ENCODE peak calls at places on chromosome 19, in nine cellular contexts. T is Peyer's patch, D is heart left ventricle, S is body of pancreas, N is IMR-90, E is testis, H is right lobe of liver, J is tibial nerve, Y is stomach. Z is an unnamed sample.
A peak's percentile ranks its signal among the peaks of the same experiment; 100 is the strongest.

GRCh38 chr19:36236304-36236945 is 21.5 kb downstream of the ZNF146 start:
- DNase-seq in T (no peak), D (no peak), S (no peak), N (no peak), E (no peak), H (no peak), J (no peak), Y (no peak), Z (no peak)

GRCh38 chr19:8612807-8613171 is 2.3 kb upstream of the ADAMTS10 start:
- DNase-seq in T (no peak), D (no peak), S (no peak), N (no peak), E (no peak), H (no peak), J (no peak), Y (no peak), Z (no peak)

GRCh38 chr19:17091758-17092333 is 16.3 kb downstream of the MYO9B start:
- DNase-seq in T (peak; percentile 85), D (peak; percentile 63), S (peak; percentile 15), N (no peak), E (no peak), H (peak; percentile 58), J (no peak), Y (peak; percentile 43), Z (no peak)

GRCh38 chr19:310781-311496 is 19.7 kb upstream of the PLPP2 start:
- DNase-seq in T (peak; percentile 33), D (no peak), S (no peak), N (no peak), E (no peak), H (no peak), J (no peak), Y (peak; percentile 18), Z (no peak)

GRCh38 chr19:34136127-34136526 is 36.2 kb upstream of the LSM14A start:
- DNase-seq in T (no peak), D (no peak), S (no peak), N (no peak), E (no peak), H (no peak), J (no peak), Y (no peak), Z (no peak)

GRCh38 chr19:13717194-13717643 is 47.1 kb upstream of the MRI1 start:
- DNase-seq in T (no peak), D (no peak), S (no peak), N (peak; percentile 63), E (no peak), H (no peak), J (no peak), Y (no peak), Z (no peak)

GRCh38 chr19:51529301-51529700 is 2.2 kb downstream of the SIGLEC6 start:
- DNase-seq in T (no peak), D (no peak), S (no peak), N (no peak), E (no peak), H (no peak), J (no peak), Y (no peak), Z (no peak)

GRCh38 chr19:2543463-2544442 is 67.8 kb downstream of the GADD45B start:
- DNase-seq in T (peak; percentile 93), D (peak; percentile 98), S (peak; percentile 96), N (peak; percentile 98), E (peak; percentile 94), H (peak; percentile 85), J (peak; percentile 91), Y (peak; percentile 91), Z (peak; percentile 91)

GRCh38 chr19:36245210-36246005 is 30.5 kb downstream of the ZNF146 start:
- DNase-seq in T (no peak), D (no peak), S (peak; percentile 26), N (no peak), E (peak; percentile 69), H (no peak), J (no peak), Y (no peak), Z (no peak)

DNA sequence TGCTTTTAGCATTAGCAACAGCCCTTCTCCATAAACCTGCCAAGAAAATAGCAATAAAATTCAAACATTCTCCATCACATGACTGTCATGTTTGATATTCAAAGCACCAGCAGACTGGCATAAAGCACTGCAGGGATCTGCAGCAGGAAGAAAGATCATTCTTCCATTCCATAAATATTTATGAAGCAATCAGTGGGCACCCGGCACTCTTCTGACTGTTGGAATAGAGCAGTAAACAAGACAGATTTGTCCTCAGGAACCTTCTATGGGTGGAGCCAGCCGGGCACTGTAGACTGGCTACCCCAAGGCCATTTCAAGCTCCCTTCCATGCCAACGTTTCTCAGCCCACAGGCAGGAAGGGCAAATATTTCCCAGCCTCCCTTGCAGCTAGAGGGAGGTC is 25.5 kb downstream of the PLA2G4C start:
- DNase-seq in T (no peak), D (no peak), S (no peak), N (no peak), E (no peak), H (no peak), J (no peak), Y (no peak), Z (no peak)
- TF ChIP-seq POLR2A in T (no peak), D (no peak), S (no peak), N (no peak), E (no peak), H (no peak), J (no peak), Y (no peak), Z (no peak)

DNA sequence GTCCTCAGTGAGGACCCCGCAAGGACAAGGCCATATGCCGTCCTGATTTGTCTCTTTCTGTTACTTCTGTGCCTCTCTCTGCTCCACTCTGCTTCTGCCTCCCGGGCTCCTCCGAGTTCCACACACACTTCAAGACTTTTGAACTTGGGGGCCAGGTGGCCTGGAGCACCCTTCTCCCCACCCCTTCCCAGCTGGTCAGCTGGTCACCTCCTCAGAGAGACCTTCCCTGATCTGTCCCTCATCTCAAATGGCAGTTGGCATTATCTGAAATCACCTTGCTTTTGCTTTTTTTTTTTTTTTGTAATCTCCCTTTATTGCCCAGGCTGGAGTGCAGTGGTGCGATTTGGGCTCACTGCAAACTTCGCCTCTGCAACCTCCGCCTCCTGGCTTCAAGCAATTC is 2.2 kb upstream of the S1PR5 start:
- DNase-seq in T (no peak), D (no peak), S (no peak), N (no peak), E (no peak), H (no peak), J (no peak), Y (no peak), Z (no peak)
- H3K27me3 ChIP-seq in T (peaks cover 26% of the 10 kb centered on the region), D (peaks cover 59% of the 10 kb centered on the region), S (no peaks in the 10 kb centered on the region), N (peaks cover 48% of the 10 kb centered on the region), E (no peaks in the 10 kb centered on the region), H (peaks cover 7% of the 10 kb centered on the region), J (peaks cover 77% of the 10 kb centered on the region), Y (peaks cover 52% of the 10 kb centered on the region), Z (no peaks in the 10 kb centered on the region)

GRCh38 chr19:32404213-32404938 is 1.2 kb upstream of the DPY19L3 start:
- DNase-seq in T (no peak), D (no peak), S (peak; percentile 18), N (no peak), E (no peak), H (no peak), J (no peak), Y (no peak), Z (no peak)

GRCh38 chr19:32407004-32407992 is 1.7 kb downstream of the DPY19L3 start:
- DNase-seq in T (no peak), D (peak; percentile 41), S (peak; percentile 80), N (peak; percentile 37), E (peak; percentile 86), H (no peak), J (no peak), Y (peak; percentile 68), Z (peak; percentile 58)

GRCh38 chr19:32404939-32405430 is 585 bp upstream of the DPY19L3 start:
- DNase-seq in T (peak; percentile 72), D (peak; percentile 71), S (peak; percentile 78), N (peak; percentile 26), E (peak; percentile 62), H (peak; percentile 84), J (peak; percentile 35), Y (peak; percentile 69), Z (peak; percentile 36)

GRCh38 chr19:32406161-32407003 is 812 bp downstream of the DPY19L3 start:
- DNase-seq in T (no peak), D (no peak), S (peak; percentile 76), N (no peak), E (no peak), H (no peak), J (no peak), Y (no peak), Z (peak; percentile 55)

DNA sequence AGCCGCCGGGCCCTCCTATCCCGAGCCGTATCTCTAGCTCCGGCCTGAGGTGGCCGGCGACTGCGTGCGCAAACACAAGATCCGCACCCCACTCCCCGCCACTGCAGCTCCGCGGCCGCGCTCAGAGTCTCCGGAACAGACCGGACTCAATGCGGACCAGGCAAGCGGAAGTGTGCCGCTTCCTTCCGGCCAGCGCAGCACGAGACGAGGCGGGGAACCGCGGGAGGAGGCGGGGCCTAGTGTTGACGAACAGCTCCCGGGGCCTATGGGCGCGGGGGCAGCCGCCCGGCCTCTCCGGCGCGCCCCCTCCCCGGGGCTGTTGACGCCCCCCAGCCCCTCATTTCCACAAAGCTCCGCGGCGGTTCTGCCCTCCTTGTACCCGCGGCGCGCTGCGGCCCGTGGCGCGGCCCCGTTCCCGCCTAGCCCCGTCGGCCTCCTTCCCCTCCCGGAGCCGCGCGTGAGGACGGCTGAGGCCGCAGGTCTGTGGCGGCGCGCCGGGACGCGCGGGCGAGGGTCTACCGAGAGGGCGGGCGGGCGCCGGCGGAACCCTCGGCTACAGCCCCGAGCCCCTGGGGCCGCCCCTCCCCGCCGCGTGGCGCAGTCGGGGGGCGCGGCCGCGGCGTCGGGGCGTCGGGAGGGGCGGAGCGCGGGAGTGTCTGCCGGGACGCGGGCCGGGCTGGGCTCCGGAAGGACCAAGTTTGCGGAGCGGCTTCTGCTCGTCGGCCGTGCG is at the start of gene DPY19L3:
- DNase-seq in T (peak; percentile 98), D (peak; percentile 96), S (peak; percentile 97), N (peak; percentile 91), E (peak; percentile 98), H (peak; percentile 97), J (peak; percentile 92), Y (peak; percentile 97), Z (peak; percentile 95)
- TF ChIP-seq POLR2A in T (peak; percentile 88), D (no peak), S (peak; percentile 96), N (peak; percentile 93), E (peak; percentile 68), H (peak; percentile 94), J (peak; percentile 81), Y (no peak), Z (peak; percentile 85)

GRCh38 chr19:1509589-1510441 is 3.0 kb downstream of the ADAMTSL5 start:
- DNase-seq in T (no peak), D (no peak), S (no peak), N (no peak), E (no peak), H (peak; percentile 35), J (no peak), Y (no peak), Z (no peak)

GRCh38 chr19:1507763-1508506 is 4.9 kb downstream of the ADAMTSL5 start:
- DNase-seq in T (peak; percentile 95), D (peak; percentile 94), S (peak; percentile 91), N (peak; percentile 95), E (peak; percentile 95), H (peak; percentile 88), J (peak; percentile 82), Y (peak; percentile 89), Z (peak; percentile 88)

GRCh38 chr19:1510442-1510806 is 2.4 kb downstream of the ADAMTSL5 start:
- DNase-seq in T (no peak), D (no peak), S (no peak), N (no peak), E (no peak), H (peak; percentile 40), J (no peak), Y (no peak), Z (no peak)

GRCh38 chr19:1507192-1507660 is 5.6 kb downstream of the ADAMTSL5 start:
- DNase-seq in T (no peak), D (no peak), S (no peak), N (no peak), E (no peak), H (no peak), J (no peak), Y (no peak), Z (no peak)

GRCh38 chr19:1508507-1508856 is 4.3 kb downstream of the ADAMTSL5 start:
- DNase-seq in T (no peak), D (no peak), S (no peak), N (no peak), E (no peak), H (no peak), J (no peak), Y (no peak), Z (no peak)
- H3K27me3 ChIP-seq in T (peaks cover 3% of the 10 kb centered on the region), D (peaks cover 26% of the 10 kb centered on the region), S (no peaks in the 10 kb centered on the region), N (peaks cover 3% of the 10 kb centered on the region), E (no peaks in the 10 kb centered on the region), H (no peaks in the 10 kb centered on the region), J (peaks cover 46% of the 10 kb centered on the region), Y (peaks cover 35% of the 10 kb centered on the region), Z (peaks cover 8% of the 10 kb centered on the region)

Z was measured in prostate gland.